ENCODE peak calls at places on chromosomes 6 and 20, in five cellular contexts. One of them, this sample, is unnamed. For H3K4me1 and H3K27me3, the result is how much of the 10 kb centered on the place peaks cover.

GRCh38 chr6:35496036-35496850 is 636 bp downstream of the TEAD3 start:
- DNase-seq in PC-9: no peak
- DNase-seq in sigmoid colon: peak
- DNase-seq in ascending aorta: peak
- DNase-seq in body of pancreas: peak
- DNase-seq in this sample: peak

GRCh38 chr6:103273048-103273447 is 1586.7 kb downstream of the HACE1 start:
- DNase-seq in ascending aorta: no peak
- DNase-seq in body of pancreas: no peak
- DNase-seq in PC-9: no peak
- DNase-seq in sigmoid colon: no peak
- DNase-seq in this sample: no peak

GRCh38 chr6:49713346-49713745 is at the start of gene CRISP2:
- DNase-seq in PC-9: no peak
- DNase-seq in ascending aorta: no peak
- DNase-seq in body of pancreas: no peak
- DNase-seq in sigmoid colon: no peak
- DNase-seq in this sample: no peak

GRCh38 chr6:107811591-107812218 is 12.4 kb downstream of the SCML4 start:
- DNase-seq in ascending aorta: no peak
- DNase-seq in PC-9: no peak
- DNase-seq in sigmoid colon: no peak
- DNase-seq in body of pancreas: peak
- DNase-seq in this sample: no peak

GRCh38 chr6:24933868-24934401 is 1.8 kb downstream of the RIPOR2 start:
- DNase-seq in body of pancreas: peak
- DNase-seq in sigmoid colon: no peak
- DNase-seq in ascending aorta: no peak
- DNase-seq in PC-9: no peak
- DNase-seq in this sample: no peak

GRCh38 chr6:26401389-26401986 is 587 bp upstream of the BTN3A1 start:
- DNase-seq in ascending aorta: no peak
- DNase-seq in sigmoid colon: no peak
- DNase-seq in body of pancreas: no peak
- DNase-seq in PC-9: no peak
- DNase-seq in this sample: peak

GRCh38 chr6:93391982-93392381 is 27.4 kb downstream of the EPHA7 start:
- DNase-seq in ascending aorta: no peak
- DNase-seq in PC-9: no peak
- DNase-seq in sigmoid colon: no peak
- DNase-seq in body of pancreas: no peak
- DNase-seq in this sample: no peak

GRCh38 chr6:30707281-30707850 is 9.7 kb downstream of the MDC1 start:
- DNase-seq in body of pancreas: no peak
- DNase-seq in PC-9: peak
- DNase-seq in ascending aorta: no peak
- DNase-seq in sigmoid colon: no peak
- DNase-seq in this sample: no peak

GRCh38 chr20:5197847-5198650 is 71.2 kb downstream of the CDS2 start:
- DNase-seq in body of pancreas: no peak
- DNase-seq in PC-9: no peak
- DNase-seq in sigmoid colon: no peak
- DNase-seq in ascending aorta: no peak
- DNase-seq in this sample: no peak

GRCh38 chr6:70651326-70651905 is 16.3 kb upstream of the SMAP1 start:
- DNase-seq in PC-9: no peak
- DNase-seq in ascending aorta: no peak
- DNase-seq in body of pancreas: no peak
- DNase-seq in sigmoid colon: no peak
- DNase-seq in this sample: no peak

GRCh38 chr20:34709044-34709835 is 5.1 kb downstream of the TP53INP2 start:
- DNase-seq in PC-9: no peak
- DNase-seq in ascending aorta: peak
- DNase-seq in body of pancreas: peak
- DNase-seq in sigmoid colon: peak
- DNase-seq in this sample: peak

GRCh38 chr6:36131517-36132220 is 1.4 kb downstream of the MAPK13 start:
- DNase-seq in sigmoid colon: no peak
- DNase-seq in PC-9: peak
- DNase-seq in ascending aorta: peak
- DNase-seq in body of pancreas: peak
- DNase-seq in this sample: peak

GRCh38 chr20:21739682-21740081 is 34.2 kb downstream of the PAX1 start:
- DNase-seq in PC-9: no peak
- DNase-seq in body of pancreas: no peak
- DNase-seq in ascending aorta: no peak
- DNase-seq in sigmoid colon: no peak
- DNase-seq in this sample: no peak

GRCh38 chr20:44690781-44691423 is 24.3 kb upstream of the CCN5 start:
- DNase-seq in body of pancreas: no peak
- DNase-seq in sigmoid colon: no peak
- DNase-seq in ascending aorta: no peak
- DNase-seq in PC-9: no peak
- DNase-seq in this sample: no peak

GRCh38 chr6:91303326-91303725 is 716.5 kb upstream of the MAP3K7 start:
- DNase-seq in PC-9: no peak
- DNase-seq in sigmoid colon: no peak
- DNase-seq in body of pancreas: no peak
- DNase-seq in ascending aorta: no peak
- DNase-seq in this sample: no peak

GRCh38 chr20:10949930-10950783 is 276.4 kb upstream of the JAG1 start:
- DNase-seq in ascending aorta: no peak
- DNase-seq in PC-9: no peak
- DNase-seq in body of pancreas: peak
- DNase-seq in sigmoid colon: no peak
- DNase-seq in this sample: no peak

GRCh38 chr6:129350278-129350677 is 359.7 kb downstream of the ARHGAP18 start:
- DNase-seq in PC-9: no peak
- DNase-seq in sigmoid colon: no peak
- DNase-seq in body of pancreas: no peak
- DNase-seq in ascending aorta: no peak
- DNase-seq in this sample: peak

GRCh38 chr20:25052255-25053206 is 5.4 kb downstream of the ACSS1 start:
- DNase-seq in PC-9: peak
- DNase-seq in sigmoid colon: peak
- DNase-seq in ascending aorta: peak
- DNase-seq in body of pancreas: peak
- DNase-seq in this sample: peak

GRCh38 chr20:39623584-39624234 is 661.6 kb downstream of the DHX35 start:
- DNase-seq in body of pancreas: no peak
- DNase-seq in sigmoid colon: no peak
- DNase-seq in ascending aorta: no peak
- DNase-seq in PC-9: peak
- DNase-seq in this sample: no peak

GRCh38 chr6:121434037-121434770 is 1.2 kb upstream of the GJA1 start:
- DNase-seq in ascending aorta: no peak
- DNase-seq in sigmoid colon: no peak
- DNase-seq in body of pancreas: no peak
- DNase-seq in PC-9: no peak
- DNase-seq in this sample: no peak

GRCh38 chr6:46465294-46466165 is 25.7 kb downstream of the RCAN2 start:
- DNase-seq in sigmoid colon: no peak
- DNase-seq in PC-9: no peak
- DNase-seq in ascending aorta: no peak
- DNase-seq in body of pancreas: no peak
- DNase-seq in this sample: no peak

GRCh38 chr20:1118336-1119127 is at the start of gene PSMF1:
- DNase-seq in sigmoid colon: peak
- DNase-seq in body of pancreas: peak
- DNase-seq in ascending aorta: peak
- DNase-seq in PC-9: peak
- DNase-seq in this sample: peak
- TF ChIP-seq CTCF in sigmoid colon: no peak
- TF ChIP-seq CTCF in body of pancreas: no peak
- TF ChIP-seq CTCF in ascending aorta: peak
- TF ChIP-seq CTCF in PC-9: no peak
- TF ChIP-seq CTCF in this sample: no peak

DNA sequence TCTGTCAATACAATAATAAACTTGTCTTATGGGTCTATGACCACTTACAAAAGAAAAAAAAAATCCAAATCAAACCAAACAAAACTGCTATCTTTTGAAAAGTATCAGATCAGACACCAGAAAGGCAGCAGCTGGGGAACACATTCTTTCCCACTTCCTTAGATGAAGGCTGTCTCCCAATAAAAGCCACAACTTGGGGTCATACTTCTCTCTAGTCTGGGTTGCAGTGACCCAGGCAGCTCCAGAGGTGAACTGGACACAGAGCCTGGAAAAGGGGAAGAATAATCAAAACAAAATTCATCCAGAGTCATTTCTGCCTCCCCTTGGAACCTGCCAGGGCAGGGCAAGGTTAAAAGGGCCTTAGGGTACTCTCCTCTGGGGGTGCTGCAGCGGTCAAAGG is 19.1 kb downstream of the ATXN1 start:
- DNase-seq in body of pancreas: no peak
- DNase-seq in sigmoid colon: no peak
- DNase-seq in ascending aorta: no peak
- DNase-seq in PC-9: no peak
- DNase-seq in this sample: no peak
- H3K4me1 ChIP-seq in body of pancreas: under half
- H3K4me1 ChIP-seq in sigmoid colon: half or more
- H3K4me1 ChIP-seq in ascending aorta: half or more
- H3K4me1 ChIP-seq in PC-9: under half
- H3K4me1 ChIP-seq in this sample: under half

GRCh38 chr6:12955996-12956395 is 239.4 kb downstream of the PHACTR1 start:
- DNase-seq in PC-9: no peak
- DNase-seq in sigmoid colon: no peak
- DNase-seq in ascending aorta: no peak
- DNase-seq in body of pancreas: no peak
- DNase-seq in this sample: no peak

GRCh38 chr6:12956991-12957320 is 240.4 kb downstream of the PHACTR1 start:
- DNase-seq in sigmoid colon: no peak
- DNase-seq in PC-9: no peak
- DNase-seq in body of pancreas: no peak
- DNase-seq in ascending aorta: no peak
- DNase-seq in this sample: no peak

GRCh38 chr6:12957321-12958051 is 240.9 kb downstream of the PHACTR1 start:
- DNase-seq in ascending aorta: peak
- DNase-seq in PC-9: no peak
- DNase-seq in body of pancreas: peak
- DNase-seq in sigmoid colon: peak
- DNase-seq in this sample: peak

GRCh38 chr6:12961761-12962160 is 245.2 kb downstream of the PHACTR1 start:
- DNase-seq in body of pancreas: no peak
- DNase-seq in sigmoid colon: no peak
- DNase-seq in PC-9: no peak
- DNase-seq in ascending aorta: no peak
- DNase-seq in this sample: no peak

GRCh38 chr6:12958052-12958706 is 241.6 kb downstream of the PHACTR1 start:
- DNase-seq in ascending aorta: no peak
- DNase-seq in body of pancreas: no peak
- DNase-seq in PC-9: no peak
- DNase-seq in sigmoid colon: no peak
- DNase-seq in this sample: no peak
- H3K27me3 ChIP-seq in ascending aorta: under half
- H3K27me3 ChIP-seq in body of pancreas: under half
- H3K27me3 ChIP-seq in PC-9: half or more
- H3K27me3 ChIP-seq in sigmoid colon: under half
- H3K27me3 ChIP-seq in this sample: under half

GRCh38 chr6:61809004-61809595 is 476.9 kb downstream of the KHDRBS2 start:
- DNase-seq in PC-9: peak
- DNase-seq in sigmoid colon: no peak
- DNase-seq in ascending aorta: no peak
- DNase-seq in body of pancreas: no peak
- DNase-seq in this sample: no peak
- TF ChIP-seq CTCF in PC-9: peak
- TF ChIP-seq CTCF in sigmoid colon: peak
- TF ChIP-seq CTCF in ascending aorta: no peak
- TF ChIP-seq CTCF in body of pancreas: peak
- TF ChIP-seq CTCF in this sample: peak

GRCh38 chr20:62900692-62901584 is 25.4 kb downstream of the DIDO1 start:
- DNase-seq in PC-9: peak
- DNase-seq in sigmoid colon: no peak
- DNase-seq in ascending aorta: no peak
- DNase-seq in body of pancreas: no peak
- DNase-seq in this sample: peak

GRCh38 chr20:62900052-62900691 is 26.1 kb downstream of the DIDO1 start:
- DNase-seq in sigmoid colon: peak
- DNase-seq in ascending aorta: peak
- DNase-seq in body of pancreas: peak
- DNase-seq in PC-9: no peak
- DNase-seq in this sample: peak

GRCh38 chr20:62905536-62906117 is 20.7 kb downstream of the DIDO1 start:
- DNase-seq in sigmoid colon: no peak
- DNase-seq in body of pancreas: no peak
- DNase-seq in PC-9: no peak
- DNase-seq in ascending aorta: no peak
- DNase-seq in this sample: no peak

GRCh38 chr20:62901891-62902290 is 24.4 kb downstream of the DIDO1 start:
- DNase-seq in sigmoid colon: no peak
- DNase-seq in ascending aorta: no peak
- DNase-seq in body of pancreas: no peak
- DNase-seq in PC-9: no peak
- DNase-seq in this sample: no peak

GRCh38 chr20:62902926-62903615 is 23.2 kb downstream of the DIDO1 start:
- DNase-seq in PC-9: no peak
- DNase-seq in body of pancreas: no peak
- DNase-seq in ascending aorta: no peak
- DNase-seq in sigmoid colon: no peak
- DNase-seq in this sample: no peak
- H3K4me1 ChIP-seq in PC-9: under half
- H3K4me1 ChIP-seq in body of pancreas: under half
- H3K4me1 ChIP-seq in ascending aorta: under half
- H3K4me1 ChIP-seq in sigmoid colon: under half
- H3K4me1 ChIP-seq in this sample: under half

GRCh38 chr6:11043552-11043960 is 549 bp downstream of the ELOVL2 start:
- DNase-seq in ascending aorta: no peak
- DNase-seq in body of pancreas: no peak
- DNase-seq in PC-9: no peak
- DNase-seq in sigmoid colon: no peak
- DNase-seq in this sample: no peak

GRCh38 chr6:11042750-11043551 is 1.2 kb downstream of the ELOVL2 start:
- DNase-seq in ascending aorta: no peak
- DNase-seq in sigmoid colon: no peak
- DNase-seq in body of pancreas: no peak
- DNase-seq in PC-9: no peak
- DNase-seq in this sample: no peak

GRCh38 chr6:11040134-11040533 is 4.0 kb downstream of the ELOVL2 start:
- DNase-seq in ascending aorta: no peak
- DNase-seq in sigmoid colon: no peak
- DNase-seq in PC-9: no peak
- DNase-seq in body of pancreas: no peak
- DNase-seq in this sample: no peak

GRCh38 chr6:11043961-11044711 is at the start of gene ELOVL2:
- DNase-seq in ascending aorta: no peak
- DNase-seq in PC-9: no peak
- DNase-seq in body of pancreas: peak
- DNase-seq in sigmoid colon: no peak
- DNase-seq in this sample: peak

GRCh38 chr6:11042025-11042749 is 1.9 kb downstream of the ELOVL2 start:
- DNase-seq in sigmoid colon: no peak
- DNase-seq in PC-9: no peak
- DNase-seq in ascending aorta: no peak
- DNase-seq in body of pancreas: no peak
- DNase-seq in this sample: no peak
- H3K27me3 ChIP-seq in sigmoid colon: half or more
- H3K27me3 ChIP-seq in PC-9: under half
- H3K27me3 ChIP-seq in ascending aorta: under half
- H3K27me3 ChIP-seq in body of pancreas: under half
- H3K27me3 ChIP-seq in this sample: under half

This sample was measured in thyroid gland.